ENCODE peak calls at places on chromosomes 16 and 17, in nine cellular contexts. V is A549, R is adrenal gland, O is neuronal stem cell, L is caudate nucleus, A is thoracic aorta, W is right lobe of liver, C is body of pancreas, Y is mesendoderm. S is an unnamed sample.

GRCh38 chr16:53111078-53111776 is 56.4 kb downstream of the CHD9 start:
- DNase-seq in V (no peak), R (no peak), O (no peak), L (no peak), A (no peak), W (no peak), C (no peak), Y (no peak), S (no peak)

GRCh38 chr16:67718668-67719047 is 458 bp downstream of the GFOD2 start:
- DNase-seq in V (no peak), R (no peak), O (no peak), L (no peak), A (no peak), W (no peak), C (no peak), Y (peak), S (no peak)

GRCh38 chr17:59760164-59760563 is 52.7 kb downstream of the VMP1 start:
- DNase-seq in V (no peak), R (no peak), O (no peak), L (no peak), A (no peak), W (no peak), C (no peak), Y (no peak), S (no peak)

GRCh38 chr16:48535369-48535787 is 74.6 kb downstream of the N4BP1 start:
- DNase-seq in V (no peak), R (no peak), O (no peak), L (no peak), A (no peak), W (no peak), C (no peak), Y (no peak), S (no peak)

GRCh38 chr16:87834668-87835473 is 34.4 kb downstream of the SLC7A5 start:
- DNase-seq in V (peak), R (no peak), O (no peak), L (no peak), A (no peak), W (no peak), C (no peak), Y (no peak), S (peak)

GRCh38 chr16:66103245-66103644 is 263.2 kb upstream of the CDH5 start:
- DNase-seq in V (no peak), R (no peak), O (no peak), L (no peak), A (no peak), W (no peak), C (no peak), Y (no peak), S (no peak)

GRCh38 chr16:83940630-83941378 is 12.2 kb upstream of the OSGIN1 start:
- DNase-seq in V (no peak), R (no peak), O (no peak), L (no peak), A (no peak), W (no peak), C (no peak), Y (no peak), S (no peak)

GRCh38 chr16:58574895-58575294 is 54.7 kb downstream of the CNOT1 start:
- DNase-seq in V (no peak), R (no peak), O (no peak), L (no peak), A (no peak), W (no peak), C (no peak), Y (no peak), S (no peak)

GRCh38 chr16:86602521-86602920 is 24.2 kb downstream of the FOXL1 start:
- DNase-seq in V (no peak), R (no peak), O (no peak), L (no peak), A (no peak), W (no peak), C (no peak), Y (peak), S (no peak)

GRCh38 chr17:64736804-64737492 is 74.8 kb upstream of the SMURF2 start:
- DNase-seq in V (peak), R (peak), O (no peak), L (no peak), A (no peak), W (no peak), C (peak), Y (peak), S (peak)

GRCh38 chr17:76314392-76315227 is 6.5 kb upstream of the QRICH2 start:
- DNase-seq in V (no peak), R (no peak), O (no peak), L (no peak), A (no peak), W (no peak), C (no peak), Y (no peak), S (no peak)

GRCh38 chr17:58402679-58403078 is 14.7 kb downstream of the RNF43 start:
- DNase-seq in V (no peak), R (no peak), O (no peak), L (no peak), A (no peak), W (no peak), C (no peak), Y (peak), S (no peak)

GRCh38 chr17:71494456-71494855 is 626.4 kb upstream of the SOX9 start:
- DNase-seq in V (no peak), R (no peak), O (no peak), L (no peak), A (no peak), W (no peak), C (peak), Y (no peak), S (no peak)

GRCh38 chr16:22653876-22654275 is 143.2 kb downstream of the NPIPB5 start:
- DNase-seq in V (no peak), R (no peak), O (no peak), L (no peak), A (no peak), W (peak), C (no peak), Y (no peak), S (no peak)

GRCh38 chr17:59469786-59470485 is 95.5 kb upstream of the DHX40 start:
- DNase-seq in V (no peak), R (no peak), O (no peak), L (no peak), A (no peak), W (peak), C (no peak), Y (no peak), S (no peak)

GRCh38 chr16:23160574-23160973 is 11.3 kb upstream of the USP31 start:
- DNase-seq in V (no peak), R (no peak), O (no peak), L (no peak), A (no peak), W (no peak), C (no peak), Y (no peak), S (no peak)

GRCh38 chr16:68833251-68833650 is 10.1 kb upstream of the TANGO6 start:
- DNase-seq in V (no peak), R (no peak), O (no peak), L (no peak), A (no peak), W (no peak), C (no peak), Y (no peak), S (no peak)

GRCh38 chr16:87698676-87699179 is 67.1 kb downstream of the KLHDC4 start:
- DNase-seq in V (no peak), R (no peak), O (no peak), L (no peak), A (no peak), W (no peak), C (no peak), Y (no peak), S (no peak)

GRCh38 chr16:86512860-86513470 is 2.6 kb downstream of the FOXF1 start:
- DNase-seq in V (no peak), R (no peak), O (peak), L (no peak), A (no peak), W (no peak), C (no peak), Y (peak), S (no peak)

GRCh38 chr17:81556175-81556691 is 4.1 kb upstream of the FAAP100 start:
- DNase-seq in V (peak), R (peak), O (no peak), L (no peak), A (no peak), W (no peak), C (no peak), Y (no peak), S (no peak)

GRCh38 chr17:76063880-76064546 is 8.3 kb downstream of the SRP68 start:
- DNase-seq in V (no peak), R (no peak), O (no peak), L (no peak), A (no peak), W (no peak), C (no peak), Y (no peak), S (no peak)

GRCh38 chr16:82043680-82044584 is 8.9 kb downstream of the HSD17B2 start:
- DNase-seq in V (no peak), R (no peak), O (no peak), L (no peak), A (no peak), W (no peak), C (no peak), Y (no peak), S (peak)

GRCh38 chr16:88903267-88903666 is 36.8 kb upstream of the PABPN1L start:
- DNase-seq in V (no peak), R (no peak), O (no peak), L (no peak), A (no peak), W (no peak), C (no peak), Y (no peak), S (no peak)

GRCh38 chr17:39252788-39253460 is 27.2 kb upstream of the STAC2 start:
- DNase-seq in V (no peak), R (no peak), O (no peak), L (no peak), A (no peak), W (no peak), C (no peak), Y (peak), S (no peak)

GRCh38 chr17:8123695-8124349 is at the start of gene HES7:
- DNase-seq in V (peak), R (no peak), O (peak), L (no peak), A (no peak), W (no peak), C (no peak), Y (peak), S (no peak)

GRCh38 chr16:64711596-64711995 is 410.3 kb downstream of the CDH11 start:
- DNase-seq in V (no peak), R (no peak), O (no peak), L (no peak), A (no peak), W (no peak), C (no peak), Y (no peak), S (no peak)

GRCh38 chr17:8391711-8392110 is 5.9 kb downstream of the RNF222 start:
- DNase-seq in V (no peak), R (no peak), O (no peak), L (no peak), A (no peak), W (no peak), C (no peak), Y (peak), S (no peak)

GRCh38 chr16:83713597-83713996 is 94.2 kb upstream of the HSBP1 start:
- DNase-seq in V (peak), R (no peak), O (no peak), L (no peak), A (no peak), W (no peak), C (no peak), Y (peak), S (no peak)

GRCh38 chr17:1360975-1361374 is 39.0 kb downstream of the YWHAE start:
- DNase-seq in V (no peak), R (no peak), O (no peak), L (no peak), A (no peak), W (no peak), C (no peak), Y (no peak), S (no peak)

GRCh38 chr17:73420897-73421296 is 109.1 kb upstream of the CDC42EP4 start:
- DNase-seq in V (peak), R (no peak), O (no peak), L (no peak), A (no peak), W (no peak), C (no peak), Y (peak), S (no peak)

GRCh38 chr16:87538160-87538559 is 45.3 kb upstream of the ZCCHC14 start:
- DNase-seq in V (no peak), R (no peak), O (no peak), L (no peak), A (no peak), W (no peak), C (no peak), Y (no peak), S (peak)

GRCh38 chr17:7894866-7895265 is 6.3 kb downstream of the CHD3 start:
- DNase-seq in V (no peak), R (no peak), O (no peak), L (no peak), A (no peak), W (no peak), C (no peak), Y (no peak), S (no peak)

GRCh38 chr17:14359251-14359939 is 58.5 kb downstream of the HS3ST3B1 start:
- DNase-seq in V (no peak), R (no peak), O (no peak), L (no peak), A (no peak), W (no peak), C (no peak), Y (no peak), S (peak)

GRCh38 chr16:25751230-25751629 is 59.5 kb downstream of the HS3ST4 start:
- DNase-seq in V (no peak), R (no peak), O (no peak), L (no peak), A (no peak), W (no peak), C (no peak), Y (no peak), S (no peak)

GRCh38 chr16:22304411-22304810 is 7.2 kb downstream of the POLR3E start:
- DNase-seq in V (no peak), R (no peak), O (no peak), L (no peak), A (no peak), W (no peak), C (no peak), Y (no peak), S (no peak)

GRCh38 chr16:78045865-78046581 is 23.7 kb downstream of the CLEC3A start:
- DNase-seq in V (peak), R (peak), O (peak), L (peak), A (no peak), W (peak), C (peak), Y (peak), S (peak)

GRCh38 chr16:56093055-56093454 is 98.2 kb upstream of the GNAO1 start:
- DNase-seq in V (no peak), R (no peak), O (no peak), L (no peak), A (no peak), W (no peak), C (no peak), Y (no peak), S (no peak)

GRCh38 chr17:17134952-17135340 is 71.2 kb downstream of the PLD6 start:
- DNase-seq in V (no peak), R (no peak), O (no peak), L (no peak), A (no peak), W (no peak), C (no peak), Y (no peak), S (no peak)

GRCh38 chr17:61583242-61583641 is 7.8 kb downstream of the NACA2 start:
- DNase-seq in V (peak), R (no peak), O (no peak), L (no peak), A (no peak), W (no peak), C (no peak), Y (peak), S (peak)

DNA sequence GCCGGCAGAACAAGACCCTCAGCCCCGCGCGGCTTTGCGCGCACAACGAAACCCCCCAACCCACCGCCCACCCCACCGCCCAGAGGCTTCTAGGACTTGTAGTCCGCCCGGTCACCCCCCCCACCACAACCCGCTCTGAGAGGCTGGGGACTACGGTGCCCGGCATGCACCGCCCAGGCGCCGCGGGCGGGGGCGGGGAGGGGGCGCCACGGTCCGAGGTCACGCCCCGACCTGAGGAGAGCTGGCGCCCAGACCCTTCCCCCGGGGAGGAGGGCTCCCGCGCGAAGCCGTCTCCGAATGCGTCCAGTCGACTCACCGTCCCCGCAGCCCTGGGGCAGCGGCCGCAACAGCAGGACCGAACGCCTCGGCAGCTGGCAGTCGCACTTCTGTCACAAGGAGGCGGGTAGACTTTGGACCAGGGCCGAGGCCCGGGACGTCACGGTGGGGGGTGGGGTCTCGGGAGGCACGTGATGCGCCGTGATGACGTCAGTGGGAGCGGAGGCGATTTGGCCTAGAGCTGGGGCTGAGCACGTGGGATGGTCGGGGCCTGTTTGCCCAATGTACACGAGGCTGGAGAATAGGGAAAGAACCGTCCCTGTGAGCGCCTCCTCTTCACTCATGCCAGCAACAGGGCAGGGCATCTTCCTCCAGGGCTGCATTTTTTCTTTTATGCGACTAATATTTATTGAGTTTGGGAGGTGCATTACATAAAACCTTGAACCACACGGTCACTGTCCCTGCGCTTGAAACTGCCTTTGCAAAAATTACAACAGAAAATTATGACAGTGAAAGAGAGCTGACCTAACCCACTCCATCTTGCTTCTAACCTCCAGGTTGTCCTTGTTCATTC is at the start of gene CDIP1:
- DNase-seq in V (peak), R (peak), O (peak), L (peak), A (peak), W (peak), C (peak), Y (peak), S (peak)
- H3K27ac ChIP-seq in V (peak), R (peak), O (peak), L (peak), A (peak), W (peak), C (peak), Y (peak), S (no peak)

GRCh38 chr16:18799500-18799899 is 1.8 kb downstream of the ARL6IP1 start:
- DNase-seq in V (no peak), R (no peak), O (no peak), L (no peak), A (no peak), W (no peak), C (no peak), Y (no peak), S (no peak)
- H3K27ac ChIP-seq in V (no peak), R (peak), O (no peak), L (no peak), A (no peak), W (no peak), C (peak), Y (no peak), S (no peak)

GRCh38 chr16:57537194-57537505 is 779 bp upstream of the CCDC102A start:
- DNase-seq in V (no peak), R (no peak), O (no peak), L (no peak), A (no peak), W (no peak), C (no peak), Y (no peak), S (no peak)

GRCh38 chr16:57534881-57535658 is 1.3 kb downstream of the CCDC102A start:
- DNase-seq in V (no peak), R (no peak), O (no peak), L (no peak), A (no peak), W (peak), C (peak), Y (no peak), S (peak)

GRCh38 chr16:57537596-57538234 is 1.3 kb upstream of the CCDC102A start:
- DNase-seq in V (no peak), R (no peak), O (no peak), L (no peak), A (no peak), W (peak), C (no peak), Y (no peak), S (no peak)

GRCh38 chr16:57535680-57536305 is 578 bp downstream of the CCDC102A start:
- DNase-seq in V (peak), R (peak), O (peak), L (peak), A (peak), W (peak), C (peak), Y (peak), S (peak)

DNA sequence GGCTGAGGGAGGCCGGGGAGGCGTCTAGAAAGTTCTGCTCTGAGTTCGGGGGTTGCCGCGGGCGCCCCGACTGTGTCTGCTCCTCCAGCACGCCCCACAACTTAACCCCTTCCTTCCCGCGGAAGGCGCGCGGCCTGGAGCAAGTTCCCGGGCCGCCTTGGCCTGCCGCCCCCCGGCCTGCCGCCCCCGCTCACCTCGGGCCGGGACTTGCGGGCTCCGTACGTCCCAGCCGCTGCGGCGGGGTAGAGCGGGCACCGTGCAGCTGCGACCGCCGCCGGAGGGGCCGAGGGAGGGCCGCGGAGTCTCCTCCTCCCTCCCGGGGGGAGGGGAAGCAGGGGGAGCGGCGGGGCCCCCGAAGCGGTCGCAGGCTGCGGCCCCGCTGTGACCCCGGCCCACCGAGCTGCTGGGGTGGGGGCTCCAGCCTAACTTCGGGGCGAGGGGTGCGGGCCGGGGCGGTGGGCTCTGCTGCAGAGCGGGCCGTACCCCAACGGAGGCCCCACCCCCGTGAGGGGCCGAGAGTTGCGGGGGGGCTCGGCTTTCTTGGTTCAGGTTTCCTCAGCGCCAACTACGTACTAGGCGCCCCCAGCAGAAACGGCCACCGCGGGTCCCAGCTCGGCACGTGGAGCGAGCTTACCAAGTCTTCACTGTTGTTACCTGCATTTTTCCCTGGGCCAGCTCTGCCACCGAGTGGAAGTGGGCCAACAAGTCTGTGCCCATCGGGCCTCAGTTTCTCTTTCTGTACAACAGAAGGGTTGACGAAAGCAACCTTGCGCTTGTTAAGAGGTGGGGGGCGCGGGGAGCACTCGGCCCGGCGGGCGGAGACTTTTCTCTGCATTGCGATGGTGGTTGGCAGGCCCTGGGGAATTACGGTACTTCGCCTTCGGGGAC is at the start of gene CCDC102A:
- DNase-seq in V (no peak), R (no peak), O (no peak), L (no peak), A (no peak), W (peak), C (peak), Y (peak), S (peak)
- H3K27ac ChIP-seq in V (peak), R (peak), O (peak), L (peak), A (peak), W (peak), C (peak), Y (peak), S (peak)

DNA sequence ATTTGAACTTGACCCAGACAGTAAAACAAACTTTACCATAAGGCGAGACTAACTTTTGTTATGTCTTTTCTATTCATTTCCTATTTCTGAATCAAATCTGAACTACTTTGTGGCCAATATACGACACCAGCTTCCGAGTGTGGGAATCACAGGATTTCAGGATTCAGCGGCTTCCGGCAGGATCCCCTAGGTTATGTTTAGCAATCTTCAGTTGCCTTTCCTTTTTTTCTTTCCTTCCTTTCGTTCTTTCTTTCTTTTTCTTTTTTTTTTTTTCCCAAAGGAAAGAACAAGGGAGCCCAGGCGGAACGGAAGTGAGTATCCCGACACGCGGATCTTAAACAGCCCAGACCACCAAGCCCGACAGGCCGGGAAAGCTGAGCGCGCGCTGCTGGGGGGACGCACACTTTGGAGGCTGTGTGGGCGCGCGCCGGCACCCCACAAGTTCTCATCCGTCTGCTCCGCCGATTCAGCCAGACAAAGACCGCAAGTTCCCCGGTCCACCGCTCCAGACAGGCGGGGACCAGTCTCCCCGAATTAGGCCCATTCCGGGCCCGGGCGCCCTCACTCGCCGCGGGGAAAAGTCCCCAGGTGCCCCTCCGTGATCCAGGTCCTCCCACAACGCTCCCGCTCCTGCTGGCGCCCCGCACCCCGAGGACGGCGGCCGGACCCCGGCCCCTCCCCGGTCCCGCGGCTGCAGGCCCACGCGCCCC is 540 bp downstream of the TBC1D16 start:
- DNase-seq in V (peak), R (peak), O (peak), L (no peak), A (no peak), W (no peak), C (peak), Y (peak), S (peak)
- H3K27ac ChIP-seq in V (peak), R (peak), O (no peak), L (no peak), A (peak), W (peak), C (peak), Y (peak), S (peak)

S was measured in SJSA1.